ENCODE peak calls at places on chromosome 5, in nine cellular contexts. O is CD8-positive, alpha-beta memory T cell; Q is T-helper 1 cell; S is CD8-positive, alpha-beta T cell; P is ecto neural progenitor cell; I is WERI-Rb-1; U is SW 1271; K is adipocyte; A is left kidney. H is an unnamed sample.

GRCh38 chr5:59174248-59174844 is 591.5 kb downstream of the RAB3C start:
- DNase-seq in O (peak), Q (peak), S (no peak), K (peak), A (peak), U (peak), I (peak), P (no peak), H (peak)

GRCh38 chr5:172771439-172772111 is 580 bp upstream of the DUSP1 start:
- DNase-seq in S (no peak), I (no peak), K (no peak), Q (no peak), U (no peak), A (no peak), O (no peak), P (no peak), H (peak)

GRCh38 chr5:115571441-115571878 is 26.9 kb upstream of the FEM1C start:
- DNase-seq in Q (no peak), P (peak), S (no peak), A (peak), O (no peak), K (no peak), U (no peak), I (no peak), H (no peak)

GRCh38 chr5:74951855-74952254 is 85.7 kb upstream of the FAM169A start:
- DNase-seq in P (no peak), S (no peak), U (no peak), K (peak), O (no peak), I (no peak), A (no peak), Q (no peak), H (no peak)

GRCh38 chr5:142486020-142486419 is 161.2 kb upstream of the SPRY4 start:
- DNase-seq in U (no peak), I (no peak), Q (no peak), K (no peak), A (no peak), O (no peak), S (no peak), P (no peak), H (no peak)

GRCh38 chr5:147481857-147482256 is 28.0 kb downstream of the DPYSL3 start:
- DNase-seq in K (peak), I (no peak), Q (no peak), P (no peak), U (no peak), S (no peak), A (no peak), O (no peak), H (peak)

GRCh38 chr5:176929654-176930053 is 30.5 kb upstream of the HK3 start:
- DNase-seq in U (no peak), I (no peak), S (no peak), K (no peak), Q (no peak), O (no peak), A (no peak), P (no peak), H (no peak)

GRCh38 chr5:109938453-109938852 is 248.7 kb downstream of the MAN2A1 start:
- DNase-seq in A (no peak), Q (no peak), U (no peak), S (no peak), K (no peak), O (no peak), I (no peak), P (no peak), H (no peak)

GRCh38 chr5:32388429-32389111 is 56.0 kb downstream of the ZFR start:
- DNase-seq in O (no peak), K (peak), S (no peak), A (no peak), P (no peak), I (no peak), Q (peak), U (no peak), H (peak)

GRCh38 chr5:155728857-155729683 is 597.9 kb upstream of the SGCD start:
- DNase-seq in I (peak), S (no peak), K (peak), P (peak), Q (no peak), O (no peak), U (no peak), A (peak), H (no peak)

GRCh38 chr5:12399868-12400267 is 495.6 kb upstream of the CTNND2 start:
- DNase-seq in U (no peak), I (no peak), P (no peak), Q (no peak), K (no peak), A (no peak), S (no peak), O (no peak), H (no peak)

GRCh38 chr5:113612060-113612496 is 98.6 kb downstream of the YTHDC2 start:
- DNase-seq in P (no peak), Q (peak), O (peak), A (peak), U (no peak), K (peak), S (no peak), I (no peak), H (peak)

GRCh38 chr5:6704361-6704851 is 8.8 kb upstream of the TENT4A start:
- DNase-seq in S (no peak), O (no peak), Q (no peak), U (no peak), A (no peak), K (peak), P (no peak), I (no peak), H (peak)

GRCh38 chr5:172188033-172188892 is at the start of gene STK10:
- DNase-seq in A (peak), I (peak), Q (peak), U (peak), K (peak), O (peak), P (peak), S (peak), H (peak)

GRCh38 chr5:136058031-136058971 is 29.5 kb downstream of the TGFBI start:
- DNase-seq in Q (no peak), P (no peak), O (no peak), S (no peak), K (peak), U (peak), I (no peak), A (peak), H (peak)

GRCh38 chr5:68884893-68885292 is 208.9 kb upstream of the SLC30A5 start:
- DNase-seq in Q (peak), S (no peak), U (no peak), P (no peak), O (peak), K (peak), A (peak), I (peak), H (peak)

GRCh38 chr5:178387856-178388190 is 155.2 kb upstream of the PHYKPL start:
- DNase-seq in O (no peak), A (no peak), I (no peak), U (no peak), Q (no peak), S (no peak), P (no peak), K (no peak), H (no peak)

GRCh38 chr5:174533771-174534221 is 190.6 kb upstream of the MSX2 start:
- DNase-seq in A (no peak), P (no peak), I (no peak), K (peak), U (peak), S (no peak), Q (no peak), O (no peak), H (peak)

GRCh38 chr5:102893942-102894341 is 138.8 kb downstream of the PAM start:
- DNase-seq in O (no peak), I (no peak), U (no peak), A (peak), P (no peak), S (no peak), Q (no peak), K (no peak), H (no peak)

GRCh38 chr5:9790276-9790675 is 160.1 kb upstream of the TAS2R1 start:
- DNase-seq in I (no peak), Q (no peak), K (no peak), P (no peak), A (peak), O (no peak), S (no peak), U (no peak), H (no peak)

GRCh38 chr5:67290620-67291019 is 94.0 kb upstream of the CD180 start:
- DNase-seq in U (no peak), K (peak), O (no peak), Q (no peak), S (no peak), I (no peak), A (no peak), P (no peak), H (no peak)

H was measured in choroid plexus epithelial cell.